ENCODE peak calls at places on chromosomes 4 and X, in eight cellular contexts. T, S, O, A, G, D, E and R are unnamed samples.

GRCh38 chrX:1274786-1275185 is 6.2 kb downstream of the CSF2RA start:
- DNase-seq in T (no peak), S (no peak), O (no peak), A (no peak), G (no peak), D (no peak), E (no peak), R (no peak)

GRCh38 chr4:104457308-104457981 is 37.2 kb downstream of the CXXC4 start:
- DNase-seq in T (no peak), S (no peak), O (no peak), A (no peak), G (no peak), D (no peak), E (no peak), R (no peak)

GRCh38 chrX:130444641-130445336 is 43.0 kb downstream of the RBMX2 start:
- DNase-seq in T (no peak), S (no peak), O (no peak), A (no peak), G (no peak), D (no peak), E (no peak), R (no peak)

GRCh38 chrX:71846429-71846828 is 64.2 kb upstream of the NHSL2 start:
- DNase-seq in T (no peak), S (no peak), O (peak; percentile 24), A (no peak), G (no peak), D (no peak), E (no peak), R (no peak)

GRCh38 chr4:184310171-184310567 is 92.5 kb upstream of the ENPP6 start:
- DNase-seq in T (peak; percentile 61), S (peak; percentile 36), O (no peak), A (peak; percentile 79), G (no peak), D (no peak), E (no peak), R (no peak)

GRCh38 chrX:4655743-4656142 is 942.3 kb upstream of the PRKX start:
- DNase-seq in T (no peak), S (no peak), O (no peak), A (no peak), G (no peak), D (no peak), E (no peak), R (no peak)

GRCh38 chr4:86717651-86718050 is 123.5 kb downstream of the PTPN13 start:
- DNase-seq in T (no peak), S (no peak), O (no peak), A (no peak), G (no peak), D (no peak), E (no peak), R (no peak)

GRCh38 chr4:144582105-144582850 is 63.7 kb upstream of the HHIP start:
- DNase-seq in T (no peak), S (no peak), O (no peak), A (no peak), G (no peak), D (no peak), E (no peak), R (no peak)

GRCh38 chr4:102342404-102343074 is 2.7 kb downstream of the SLC39A8 start:
- DNase-seq in T (no peak), S (no peak), O (no peak), A (no peak), G (no peak), D (no peak), E (no peak), R (no peak)

GRCh38 chr4:119314356-119314755 is 7.6 kb downstream of the FABP2 start:
- DNase-seq in T (no peak), S (peak; percentile 18), O (peak; percentile 68), A (peak; percentile 65), G (no peak), D (no peak), E (peak; percentile 14), R (peak; percentile 74)

GRCh38 chr4:129059028-129059427 is 34.3 kb downstream of the SCLT1 start:
- DNase-seq in T (no peak), S (no peak), O (no peak), A (no peak), G (no peak), D (no peak), E (no peak), R (no peak)
- H3K9me3 ChIP-seq in T (peaks cover 83% of the 10 kb centered on the region), S (peaks cover 61% of the 10 kb centered on the region), O (no peaks in the 10 kb centered on the region), A (peaks cover 2% of the 10 kb centered on the region), G (peaks cover 46% of the 10 kb centered on the region), D (peaks cover 31% of the 10 kb centered on the region), E (no peaks in the 10 kb centered on the region), R (peaks cover 9% of the 10 kb centered on the region)

GRCh38 chrX:154329284-154329683 is 33.7 kb downstream of the TKTL1 start:
- DNase-seq in T (no peak), S (no peak), O (no peak), A (no peak), G (no peak), D (no peak), E (no peak), R (no peak)
- H3K27me3 ChIP-seq in T (no peaks in the 10 kb centered on the region), S (no peaks in the 10 kb centered on the region), O (no peaks in the 10 kb centered on the region), A (no peaks in the 10 kb centered on the region), G (no peaks in the 10 kb centered on the region), D (peaks cover 77% of the 10 kb centered on the region), E (no peaks in the 10 kb centered on the region), R (no peaks in the 10 kb centered on the region)

DNA sequence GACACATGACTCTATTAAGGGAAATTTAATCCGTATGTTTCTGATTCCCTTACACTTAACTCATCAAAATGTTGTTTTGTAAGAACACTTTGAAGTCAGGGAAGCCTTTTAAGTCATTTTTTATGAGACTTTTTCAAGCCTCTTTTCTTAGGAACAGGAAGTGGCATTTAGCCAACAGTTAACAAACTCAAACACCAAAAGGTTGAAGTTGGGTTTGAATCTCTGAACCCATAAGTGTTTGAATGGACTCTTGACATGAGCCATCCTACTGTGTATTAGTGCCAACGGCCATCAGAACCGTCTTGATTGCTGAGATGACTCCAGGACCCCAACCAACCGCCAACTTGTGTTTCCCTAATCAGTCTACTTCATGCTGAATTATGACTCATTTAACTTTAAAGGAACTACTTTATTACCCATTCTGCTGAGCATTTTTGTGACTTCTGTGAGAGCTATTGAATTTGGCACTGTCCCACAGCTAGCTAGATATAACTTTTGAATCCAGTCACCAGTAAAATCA is 209.0 kb upstream of the FAT1 start:
- DNase-seq in T (no peak), S (no peak), O (peak; percentile 49), A (peak; percentile 11), G (no peak), D (no peak), E (no peak), R (no peak)
- H3K4me1 ChIP-seq in T (peaks cover 12% of the 10 kb centered on the region), S (no peaks in the 10 kb centered on the region), O (peaks cover 10% of the 10 kb centered on the region), A (no peaks in the 10 kb centered on the region), G (no peaks in the 10 kb centered on the region), D (no peaks in the 10 kb centered on the region), E (no peaks in the 10 kb centered on the region), R (no peaks in the 10 kb centered on the region)

DNA sequence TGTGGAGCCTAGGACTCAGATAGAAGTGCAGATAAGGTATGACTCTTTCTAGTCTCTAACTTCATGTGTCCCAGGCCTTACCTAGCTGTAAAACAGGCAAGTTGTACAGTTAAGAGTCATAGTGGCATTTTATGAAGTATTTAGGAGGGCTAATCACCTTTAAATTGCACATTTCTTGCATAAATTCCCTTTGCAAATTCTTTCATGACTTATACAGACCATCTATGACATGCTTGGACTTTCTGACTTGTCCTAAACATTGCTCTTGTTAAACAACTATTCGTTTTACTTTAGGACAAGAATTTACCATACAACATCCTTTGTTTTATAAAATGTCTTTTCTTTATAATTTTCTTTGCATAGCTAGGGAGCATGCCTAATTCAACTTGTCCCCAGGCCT is 7.8 kb upstream of the RRAGB start:
- DNase-seq in T (no peak), S (no peak), O (no peak), A (no peak), G (no peak), D (no peak), E (no peak), R (no peak)
- H3K9me3 ChIP-seq in T (no peaks in the 10 kb centered on the region), S (no peaks in the 10 kb centered on the region), O (no peaks in the 10 kb centered on the region), A (no peaks in the 10 kb centered on the region), G (no peaks in the 10 kb centered on the region), D (peaks cover 6% of the 10 kb centered on the region), E (no peaks in the 10 kb centered on the region), R (peaks cover 12% of the 10 kb centered on the region)

DNA sequence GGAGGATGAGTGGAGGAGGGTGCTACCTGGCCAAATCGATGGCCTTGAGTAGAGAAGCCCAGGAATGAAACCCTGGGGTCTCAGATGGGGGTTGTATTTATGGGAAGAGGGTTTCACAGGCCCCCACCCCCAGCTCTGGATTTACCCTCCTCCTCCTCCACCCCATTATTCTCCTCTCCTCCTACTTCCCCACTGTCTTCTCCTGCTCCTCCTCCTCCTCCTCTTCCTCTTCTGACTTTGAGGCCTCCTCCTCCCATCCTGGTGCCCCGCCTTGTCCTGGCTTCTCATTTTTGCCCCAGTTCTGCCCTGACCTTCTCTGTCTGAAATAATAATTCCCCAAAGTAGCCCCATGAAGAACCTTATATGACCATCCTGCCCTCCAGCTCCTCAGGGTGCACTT is 351.3 kb upstream of the GATB start:
- DNase-seq in T (no peak), S (no peak), O (no peak), A (no peak), G (no peak), D (no peak), E (no peak), R (no peak)
- H3K27me3 ChIP-seq in T (no peaks in the 10 kb centered on the region), S (no peaks in the 10 kb centered on the region), O (no peaks in the 10 kb centered on the region), A (no peaks in the 10 kb centered on the region), G (no peaks in the 10 kb centered on the region), D (no peaks in the 10 kb centered on the region), E (no peaks in the 10 kb centered on the region), R (no peaks in the 10 kb centered on the region)